ENCODE peak calls at places on chromosomes 13 and 19, in four cellular contexts. Z is WTC11, P is GM12878, S is K562. V is an unnamed sample.

GRCh38 chr13:75633285-75633684 is 2.8 kb upstream of the LMO7 start:
- DNase-seq in Z (no peak), P (no peak), S (no peak), V (peak)

GRCh38 chr13:23963184-23963931 is 66.1 kb upstream of the C1QTNF9B start:
- DNase-seq in Z (no peak), P (no peak), S (no peak), V (no peak)

GRCh38 chr19:46571495-46571894 is 29.6 kb upstream of the CALM3 start:
- DNase-seq in Z (peak), P (no peak), S (peak), V (peak)

GRCh38 chr19:35044317-35045117 is 3.0 kb downstream of the HPN start:
- DNase-seq in Z (peak), P (no peak), S (peak), V (peak)

GRCh38 chr19:1361601-1362384 is 21.9 kb upstream of the NDUFS7 start:
- DNase-seq in Z (no peak), P (no peak), S (no peak), V (no peak)

GRCh38 chr19:51607920-51608562 is 22.2 kb downstream of the SIGLEC5 start:
- DNase-seq in Z (peak), P (no peak), S (peak), V (peak)

GRCh38 chr19:4134351-4134750 is 10.4 kb upstream of the MAP2K2 start:
- DNase-seq in Z (no peak), P (no peak), S (no peak), V (no peak)

GRCh38 chr13:84648069-84648640 is 765.9 kb upstream of the SLITRK1 start:
- DNase-seq in Z (no peak), P (no peak), S (no peak), V (no peak)

GRCh38 chr19:23699521-23699860 is 12.5 kb upstream of the ZNF675 start:
- DNase-seq in Z (peak), P (no peak), S (no peak), V (no peak)

GRCh38 chr13:40060318-40061007 is 405.0 kb downstream of the COG6 start:
- DNase-seq in Z (no peak), P (peak), S (no peak), V (no peak)

GRCh38 chr13:112513761-112514160 is 74.2 kb downstream of the TUBGCP3 start:
- DNase-seq in Z (no peak), P (no peak), S (no peak), V (no peak)

GRCh38 chr19:1591421-1592022 is 1.1 kb downstream of the MBD3 start:
- DNase-seq in Z (no peak), P (no peak), S (peak), V (no peak)

GRCh38 chr13:97856001-97856675 is 97.3 kb upstream of the IPO5 start:
- DNase-seq in Z (peak), P (no peak), S (no peak), V (no peak)

GRCh38 chr19:53908106-53908932 is 759 bp upstream of the CACNG7 start:
- DNase-seq in Z (peak), P (no peak), S (peak), V (no peak)

GRCh38 chr19:862529-863304 is 3.3 kb downstream of the CFD start:
- DNase-seq in Z (peak), P (peak), S (peak), V (no peak)

GRCh38 chr13:80341098-80341701 is at the start of gene SPRY2:
- DNase-seq in Z (peak), P (no peak), S (peak), V (peak)

GRCh38 chr13:86826232-86826631 is 844.9 kb upstream of the SLITRK5 start:
- DNase-seq in Z (no peak), P (no peak), S (no peak), V (no peak)

GRCh38 chr13:42571895-42572294 is 2.1 kb upstream of the TNFSF11 start:
- DNase-seq in Z (no peak), P (no peak), S (no peak), V (no peak)
- TF ChIP-seq TCF7 in Z (no peak), P (no peak), S (no peak), V (no peak)

GRCh38 chr13:103852036-103852435 is 785.8 kb upstream of the SLC10A2 start:
- DNase-seq in Z (no peak), P (no peak), S (no peak), V (no peak)
- TF ChIP-seq TCF7 in Z (no peak), P (no peak), S (no peak), V (no peak)

DNA sequence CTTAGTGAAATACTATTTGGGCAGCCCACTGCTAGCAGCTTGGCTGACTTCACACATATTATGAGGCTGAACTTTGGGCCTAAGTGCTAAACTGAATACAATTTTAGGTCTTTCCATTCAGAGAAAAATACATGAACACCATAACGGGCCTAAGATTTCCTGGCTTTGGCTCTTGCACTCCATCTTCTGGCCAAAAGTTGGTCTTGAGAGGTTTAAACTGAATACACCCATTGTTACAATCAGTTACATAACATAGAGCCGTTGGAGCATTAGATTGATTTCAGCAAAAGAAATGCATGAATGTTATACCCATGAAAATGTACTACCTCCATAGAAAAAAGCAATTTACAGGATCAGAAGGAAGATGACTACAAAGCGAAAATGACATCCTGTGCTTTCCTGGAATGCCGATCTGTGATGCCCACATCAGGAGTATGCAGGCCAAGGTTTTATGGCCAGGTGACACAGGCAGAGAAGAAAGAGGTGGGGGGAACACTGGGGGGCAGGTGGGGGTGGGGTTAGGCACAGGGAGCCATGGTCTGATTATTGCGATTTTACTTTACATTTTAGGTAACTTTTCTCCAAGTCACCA is 11.1 kb upstream of the SHISA2 start:
- DNase-seq in Z (no peak), P (no peak), S (no peak), V (peak)
- TF ChIP-seq TCF7 in Z (no peak), P (no peak), S (no peak), V (no peak)

DNA sequence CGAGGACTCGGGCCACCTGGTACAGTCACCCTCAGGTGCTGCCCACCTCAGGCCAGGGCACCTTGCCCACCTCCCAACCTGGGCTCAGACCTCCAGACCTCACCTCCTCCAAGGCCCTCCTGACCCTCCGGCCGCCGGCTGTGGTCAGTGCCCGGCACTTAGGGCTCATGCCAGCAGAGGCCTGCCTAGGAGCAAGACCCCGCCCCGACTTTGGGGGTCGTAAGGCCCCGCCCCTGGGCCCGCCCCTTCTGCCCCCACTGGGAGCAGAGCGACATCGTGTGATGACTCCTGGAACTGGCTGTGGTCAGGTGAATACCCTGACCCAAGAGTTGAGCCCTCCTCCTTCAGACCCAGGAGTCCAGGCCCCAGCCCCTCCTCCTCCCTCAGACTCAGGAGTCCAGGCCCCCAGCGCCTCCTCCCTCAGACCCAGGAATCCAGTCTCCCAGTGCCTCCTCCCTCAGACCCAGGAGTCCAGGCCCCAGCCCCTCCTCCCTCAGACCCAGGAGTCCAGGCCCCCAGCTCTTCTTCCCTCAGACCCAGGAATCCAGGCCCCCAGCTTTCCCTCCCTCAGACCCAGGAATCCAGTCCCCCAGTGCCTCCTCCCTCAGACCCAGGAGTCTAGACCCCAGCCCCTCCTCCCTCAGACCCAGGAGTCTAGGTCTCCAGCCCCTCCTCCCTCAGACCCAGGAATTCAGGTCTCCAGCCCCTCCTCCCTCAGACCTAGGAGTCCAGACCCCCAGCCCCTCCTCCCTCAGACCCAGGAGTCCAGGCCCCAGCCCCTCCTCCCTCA is at the start of gene SBK2:
- DNase-seq in Z (peak), P (no peak), S (peak), V (peak)
- TF ChIP-seq TCF7 in Z (no peak), P (no peak), S (no peak), V (no peak)

DNA sequence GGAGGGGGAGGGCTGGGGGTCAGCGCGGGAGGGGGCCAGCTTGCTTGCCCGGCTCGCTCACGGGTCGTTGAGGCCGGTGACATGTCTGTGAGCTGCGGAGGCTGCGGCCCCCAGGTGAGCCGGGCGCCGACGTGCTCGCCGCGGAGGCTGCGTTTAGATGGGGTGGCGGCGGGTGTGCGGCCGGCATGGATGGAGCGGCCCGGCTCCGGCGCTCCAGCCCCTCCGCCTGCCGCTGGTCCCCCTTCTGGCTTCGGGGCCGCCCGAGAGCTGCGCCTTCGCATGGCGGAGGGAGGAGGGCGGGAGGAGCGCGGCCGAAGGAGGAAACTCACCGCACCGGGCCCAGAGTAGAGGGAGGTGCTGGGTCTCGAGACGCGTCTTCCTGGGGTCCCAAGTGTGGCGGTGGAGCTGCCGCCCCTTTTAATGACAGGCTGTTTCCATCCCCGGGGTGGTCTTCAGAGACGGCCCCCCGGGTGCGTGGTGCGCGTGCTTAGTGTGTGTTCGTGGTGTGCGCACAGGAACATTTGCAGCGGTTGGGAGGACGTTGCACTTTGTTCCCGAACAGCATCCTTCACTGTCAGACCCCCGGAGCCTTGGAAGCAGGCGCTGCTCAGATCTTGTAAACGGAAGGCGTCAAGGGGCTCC is at the start of gene AKAP11:
- DNase-seq in Z (peak), P (no peak), S (no peak), V (peak)
- TF ChIP-seq TCF7 in Z (no peak), P (no peak), S (no peak), V (no peak)

DNA sequence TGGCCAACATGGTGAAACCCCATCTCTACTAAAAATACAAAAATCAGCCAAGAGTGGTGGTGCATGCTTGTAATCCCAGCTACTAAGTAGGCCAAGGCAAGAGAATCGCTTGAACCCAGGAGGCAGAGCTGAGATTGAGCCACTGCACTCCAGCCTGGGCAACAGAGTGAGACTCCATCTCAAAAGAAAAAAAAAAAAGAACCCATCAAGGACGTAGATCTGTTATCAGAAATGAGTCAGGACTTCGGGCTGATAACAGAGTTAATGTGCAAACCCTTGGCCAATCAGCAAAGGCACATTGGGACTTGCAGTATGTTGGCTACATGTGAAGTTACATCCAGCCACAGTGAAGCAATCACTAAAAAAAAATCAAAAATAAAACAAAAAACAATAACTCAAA is 4.8 kb upstream of the LGALS7B start:
- DNase-seq in Z (no peak), P (no peak), S (no peak), V (peak)
- TF ChIP-seq TCF7 in Z (no peak), P (no peak), S (no peak), V (no peak)

GRCh38 chr13:103277099-103277498 is 210.9 kb upstream of the SLC10A2 start:
- DNase-seq in Z (no peak), P (peak), S (no peak), V (no peak)

GRCh38 chr13:103277959-103278673 is 211.9 kb upstream of the SLC10A2 start:
- DNase-seq in Z (no peak), P (no peak), S (no peak), V (no peak)

GRCh38 chr13:103273825-103274224 is 207.6 kb upstream of the SLC10A2 start:
- DNase-seq in Z (no peak), P (no peak), S (no peak), V (no peak)

GRCh38 chr13:103275079-103275478 is 208.9 kb upstream of the SLC10A2 start:
- DNase-seq in Z (no peak), P (no peak), S (no peak), V (no peak)

GRCh38 chr13:103275708-103276107 is 209.5 kb upstream of the SLC10A2 start:
- DNase-seq in Z (no peak), P (no peak), S (no peak), V (no peak)
- TF ChIP-seq TCF7 in Z (no peak), P (no peak), S (no peak), V (no peak)

V was measured in HepG2.